ENCODE peak calls at places on chromosomes 3 and 15, in seven cellular contexts. Z is endodermal cell; M is activated CD8-positive, alpha-beta memory T cell treated with anti-CD3 and anti-CD28 coated beads for 24 hours; L is heart left ventricle; T is left colon; E is GM18507; R is hippocampal formation. V is an unnamed sample.

GRCh38 chr3:37979798-37980476 is 10.6 kb upstream of the VILL start:
- DNase-seq in Z (no peak), M (no peak), L (no peak), T (peak), E (no peak), R (no peak), V (no peak)

GRCh38 chr15:74535388-74536084 is 5.5 kb upstream of the ARID3B start:
- DNase-seq in Z (no peak), M (no peak), L (no peak), T (no peak), E (no peak), R (no peak), V (no peak)

GRCh38 chr3:13506239-13506638 is 26.1 kb downstream of the HDAC11 start:
- DNase-seq in Z (no peak), M (no peak), L (no peak), T (no peak), E (no peak), R (no peak), V (no peak)

GRCh38 chr3:38247366-38248035 is 18.1 kb upstream of the SLC22A13 start:
- DNase-seq in Z (no peak), M (no peak), L (peak), T (no peak), E (no peak), R (no peak), V (peak)

GRCh38 chr3:52774901-52775864 is 2.2 kb upstream of the ITIH1 start:
- DNase-seq in Z (peak), M (no peak), L (no peak), T (peak), E (no peak), R (no peak), V (no peak)

GRCh38 chr3:115401891-115402501 is 221.3 kb upstream of the GAP43 start:
- DNase-seq in Z (no peak), M (no peak), L (no peak), T (no peak), E (no peak), R (no peak), V (peak)

GRCh38 chr15:69990566-69991391 is 106.9 kb downstream of the TLE3 start:
- DNase-seq in Z (no peak), M (no peak), L (no peak), T (no peak), E (no peak), R (no peak), V (no peak)

GRCh38 chr3:102089904-102090492 is 240.7 kb downstream of the NFKBIZ start:
- DNase-seq in Z (no peak), M (no peak), L (no peak), T (no peak), E (no peak), R (no peak), V (peak)